ENCODE peak calls at places on chromosomes 6 and 20, in seven cellular contexts. K is ovary, E is IMR-90, Z is stomach, R is breast epithelium, B is HCT116, M is vagina. S is an unnamed sample. For H3K9me3, the result is how much of the 10 kb centered on the place peaks cover.

GRCh38 chr20:31990958-31991705 is 19.1 kb upstream of the CCM2L start:
- DNase-seq in K (no peak), E (no peak), Z (no peak), R (no peak), B (no peak), M (no peak), S (no peak)

GRCh38 chr6:109237082-109237985 is 142.0 kb downstream of the CEP57L1 start:
- DNase-seq in K (no peak), E (no peak), Z (no peak), R (no peak), B (no peak), M (no peak), S (no peak)

GRCh38 chr6:7132398-7132797 is 24.6 kb downstream of the RREB1 start:
- DNase-seq in K (no peak), E (no peak), Z (no peak), R (no peak), B (no peak), M (no peak), S (no peak)

GRCh38 chr20:38302721-38303120 is 1.2 kb upstream of the BPI start:
- DNase-seq in K (no peak), E (no peak), Z (no peak), R (no peak), B (no peak), M (no peak), S (peak)

GRCh38 chr6:156030053-156030452 is 574.4 kb upstream of the NOX3 start:
- DNase-seq in K (no peak), E (no peak), Z (no peak), R (no peak), B (no peak), M (no peak), S (no peak)

GRCh38 chr6:170440437-170440836 is 112.7 kb downstream of the PSMB1 start:
- DNase-seq in K (no peak), E (no peak), Z (peak), R (no peak), B (no peak), M (no peak), S (peak)

GRCh38 chr6:13272131-13273046 is 55.9 kb downstream of the TBC1D7 start:
- DNase-seq in K (no peak), E (no peak), Z (peak), R (peak), B (no peak), M (no peak), S (peak)

GRCh38 chr6:28985396-28986164 is 19.5 kb downstream of the ZNF311 start:
- DNase-seq in K (peak), E (peak), Z (peak), R (peak), B (peak), M (no peak), S (peak)

GRCh38 chr6:168949876-168950499 is 303.7 kb downstream of the THBS2 start:
- DNase-seq in K (no peak), E (peak), Z (no peak), R (no peak), B (no peak), M (no peak), S (no peak)

GRCh38 chr20:50286609-50287008 is 96.0 kb downstream of the CEBPB start:
- DNase-seq in K (peak), E (peak), Z (no peak), R (peak), B (no peak), M (no peak), S (no peak)

DNA sequence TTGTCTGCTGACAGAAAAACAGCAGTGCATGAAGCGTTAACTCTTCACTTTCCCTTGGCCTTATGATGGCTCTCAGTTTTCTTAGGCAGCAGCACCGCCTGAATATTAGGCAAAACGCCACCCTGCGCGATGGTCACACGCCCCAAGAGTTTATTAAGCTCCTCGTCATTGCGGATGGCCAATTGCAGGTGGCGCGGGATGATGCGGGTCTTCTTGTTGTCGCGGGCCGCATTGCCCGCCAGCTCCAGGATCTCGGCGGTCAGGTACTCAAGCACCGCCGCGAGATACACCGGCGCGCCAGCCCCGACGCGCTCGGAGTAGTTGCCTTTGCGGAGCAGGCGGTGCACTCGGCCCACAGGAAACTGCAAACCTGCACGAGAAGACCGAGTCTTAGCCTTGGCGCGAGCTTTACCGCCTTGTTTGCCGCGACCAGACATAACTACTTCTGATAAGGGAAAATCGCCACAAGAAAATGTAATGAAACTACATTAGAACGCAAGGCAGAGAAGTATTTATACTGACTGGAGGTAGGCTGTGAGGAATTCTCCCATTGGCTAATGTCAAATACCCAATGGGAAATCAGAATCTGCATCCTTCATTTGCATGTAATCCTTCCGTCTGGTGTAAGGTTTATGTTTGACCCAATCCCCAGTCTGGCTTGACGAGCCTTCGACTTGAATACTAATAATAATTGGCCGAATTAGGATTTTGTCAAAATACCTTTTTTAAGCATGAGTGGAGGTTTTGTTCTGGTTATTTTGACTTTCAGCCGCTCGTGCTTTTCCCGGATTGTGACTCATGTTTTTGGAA is 53.9 kb upstream of the HFE start:
- DNase-seq in K (peak), E (peak), Z (peak), R (peak), B (peak), M (no peak), S (peak)
- TF ChIP-seq POLR2A in K (peak), E (peak), Z (peak), R (peak), B (peak), M (no peak), S (peak)

GRCh38 chr6:164967102-164967501 is 342.3 kb downstream of the C6orf118 start:
- DNase-seq in K (no peak), E (no peak), Z (no peak), R (no peak), B (no peak), M (no peak), S (no peak)
- H3K9me3 ChIP-seq in K (under half), E (under half), Z (under half), R (under half), B (under half), M (under half), S (under half)

DNA sequence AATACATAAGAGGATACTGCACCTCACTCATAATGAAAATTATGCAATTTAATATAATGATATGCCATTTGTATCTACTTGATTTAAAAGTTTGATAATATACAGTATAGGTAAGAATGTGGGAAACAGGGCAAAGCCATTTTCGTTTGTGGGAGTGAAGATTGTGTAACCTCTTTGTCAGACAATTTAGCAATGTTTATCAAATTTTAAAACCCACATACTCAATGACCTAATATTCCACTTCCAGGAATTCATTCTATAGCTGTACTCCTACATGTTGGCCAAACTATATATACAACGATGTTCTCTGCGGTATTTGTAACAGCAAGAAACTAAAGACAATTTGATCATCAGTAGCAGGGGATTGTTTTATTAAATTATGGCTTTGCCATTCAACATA is 17.8 kb upstream of the FKBP5 start:
- DNase-seq in K (no peak), E (peak), Z (no peak), R (no peak), B (no peak), M (no peak), S (no peak)
- H3K27ac ChIP-seq in K (no peak), E (no peak), Z (no peak), R (no peak), B (no peak), M (no peak), S (no peak)

DNA sequence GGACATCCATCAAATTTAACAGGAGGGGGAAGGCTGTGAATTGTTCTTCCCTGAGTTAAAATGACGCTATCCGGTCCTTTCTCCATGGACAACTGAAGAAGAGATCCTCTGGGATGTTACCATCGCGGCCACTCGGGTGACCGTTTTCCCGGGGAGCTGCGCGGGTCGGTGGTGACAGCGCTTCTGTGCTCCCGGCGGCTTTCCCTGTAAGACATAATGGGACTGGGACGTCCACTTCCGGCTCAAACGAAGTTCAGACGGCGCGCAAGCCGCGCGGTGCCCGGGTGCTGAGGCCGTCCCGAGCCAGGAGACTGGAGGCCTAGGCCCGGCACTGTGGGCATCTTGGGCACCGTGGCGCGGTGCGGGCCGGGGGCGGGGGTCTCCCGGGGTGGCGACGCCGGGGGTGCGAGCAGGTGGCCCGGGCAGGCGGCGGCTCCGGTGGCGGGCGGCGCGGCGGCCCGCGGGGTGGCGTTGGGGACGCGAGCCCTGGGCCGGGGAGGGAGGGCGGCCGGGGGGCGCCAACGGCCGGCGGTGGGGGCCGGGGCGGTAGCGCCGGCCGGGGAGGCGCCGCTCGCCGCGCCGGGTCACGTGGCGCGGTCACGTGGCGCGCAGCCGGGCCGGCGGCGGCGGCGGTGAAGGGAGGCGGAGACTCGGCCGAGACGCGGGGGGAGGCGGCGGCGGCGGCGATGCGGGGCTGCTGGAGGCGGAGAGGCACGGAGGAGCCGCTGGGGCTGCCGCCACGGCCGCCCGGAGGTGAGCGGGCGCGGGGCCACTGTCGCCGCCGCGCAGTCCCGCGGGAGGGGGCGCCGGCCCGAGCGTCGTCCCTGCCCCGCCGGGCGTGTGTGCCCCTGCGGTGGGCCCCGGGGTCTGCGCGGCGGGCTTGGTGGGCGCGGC is 63.6 kb downstream of the GTF2H5 start:
- DNase-seq in K (peak), E (peak), Z (peak), R (peak), B (no peak), M (no peak), S (peak)
- TF ChIP-seq POLR2A in K (peak), E (peak), Z (no peak), R (no peak), B (no peak), M (no peak), S (no peak)

DNA sequence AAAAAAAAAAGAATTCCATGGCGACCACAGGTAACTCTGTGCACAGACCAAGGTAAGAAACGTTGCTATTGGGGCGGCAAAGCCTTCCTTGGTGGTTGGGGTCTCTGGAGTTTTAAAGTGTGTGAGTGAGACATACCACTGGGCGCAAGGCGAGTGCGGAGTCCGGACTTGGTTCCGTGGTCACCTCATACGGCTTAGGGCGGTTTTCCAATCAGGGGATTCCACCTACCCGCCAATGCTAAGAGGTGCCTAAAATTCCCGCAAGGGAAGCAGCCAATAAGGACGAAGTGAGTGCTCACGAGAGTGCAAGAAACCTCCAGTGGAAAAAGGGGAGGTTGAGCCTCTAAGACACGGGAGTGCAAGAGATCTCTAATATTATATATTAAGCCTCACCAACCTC is 68.6 kb upstream of the PRSS16 start:
- DNase-seq in K (peak), E (no peak), Z (no peak), R (no peak), B (no peak), M (no peak), S (no peak)
- H3K9me3 ChIP-seq in K (under half), E (under half), Z (under half), R (under half), B (under half), M (under half), S (under half)

GRCh38 chr20:19433371-19434316 is 221.2 kb downstream of the SLC24A3 start:
- DNase-seq in K (no peak), E (no peak), Z (no peak), R (no peak), B (no peak), M (no peak), S (no peak)
- H3K27ac ChIP-seq in K (no peak), E (no peak), Z (no peak), R (no peak), B (no peak), M (no peak), S (no peak)

DNA sequence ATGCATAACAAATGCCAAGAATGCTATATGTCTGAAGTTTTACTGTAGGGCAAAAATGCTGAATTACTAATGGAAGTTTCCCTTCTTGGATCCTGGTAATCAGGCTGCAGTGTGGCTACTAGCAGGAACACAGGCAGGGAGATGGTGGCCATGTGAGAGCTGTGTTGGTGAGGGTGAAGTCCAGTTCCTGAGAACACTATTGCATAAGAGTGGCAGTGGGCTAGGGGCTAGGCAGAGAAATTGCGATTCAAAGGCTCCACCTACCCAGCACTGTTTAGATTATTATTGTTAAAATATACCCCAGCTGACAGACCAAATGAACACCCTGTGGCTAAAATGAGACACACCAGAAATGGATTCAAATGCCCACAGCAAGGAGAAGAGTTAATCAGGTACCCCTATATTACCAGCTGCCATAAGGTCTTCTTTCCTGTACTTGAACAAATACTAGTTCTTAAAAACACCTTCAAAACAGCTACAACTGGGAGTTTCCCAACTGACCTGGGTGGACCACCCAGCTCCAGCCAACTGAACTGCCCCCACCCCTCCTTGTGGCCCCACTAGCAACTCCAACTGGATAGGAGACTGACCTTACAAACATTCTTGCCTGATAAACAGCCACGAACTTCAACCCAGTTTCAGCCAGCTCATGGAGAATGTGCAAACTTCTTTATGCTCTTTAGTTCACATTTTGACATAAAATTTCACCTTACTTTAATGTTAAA is 644.1 kb downstream of the EPM2A start:
- DNase-seq in K (no peak), E (no peak), Z (no peak), R (no peak), B (no peak), M (no peak), S (no peak)
- TF ChIP-seq POLR2A in K (no peak), E (no peak), Z (no peak), R (no peak), B (no peak), M (no peak), S (no peak)